ENCODE peak calls at places on chromosomes 16 and 17, in six cellular contexts. One of them, this sample, is unnamed.

GRCh38 chr16:84851192-84852127 is 31.7 kb downstream of the CRISPLD2 start:
- DNase-seq in RWPE1: peak
- DNase-seq in Karpas-422: no peak
- DNase-seq in H9: no peak
- DNase-seq in sigmoid colon: no peak
- DNase-seq in AG04450: peak
- DNase-seq in this sample: no peak

GRCh38 chr17:15977894-15978293 is 21.6 kb downstream of the ZSWIM7 start:
- DNase-seq in AG04450: no peak
- DNase-seq in H9: no peak
- DNase-seq in RWPE1: no peak
- DNase-seq in sigmoid colon: no peak
- DNase-seq in Karpas-422: no peak
- DNase-seq in this sample: no peak

GRCh38 chr16:14510939-14511797 is 118.9 kb downstream of the PARN start:
- DNase-seq in Karpas-422: no peak
- DNase-seq in RWPE1: peak
- DNase-seq in H9: no peak
- DNase-seq in AG04450: no peak
- DNase-seq in sigmoid colon: no peak
- DNase-seq in this sample: no peak

GRCh38 chr17:47808036-47808829 is 13.4 kb downstream of the OSBPL7 start:
- DNase-seq in RWPE1: no peak
- DNase-seq in Karpas-422: no peak
- DNase-seq in sigmoid colon: peak
- DNase-seq in H9: peak
- DNase-seq in AG04450: no peak
- DNase-seq in this sample: no peak

GRCh38 chr17:16478693-16479092 is 13.3 kb downstream of the LRRC75A start:
- DNase-seq in Karpas-422: no peak
- DNase-seq in AG04450: no peak
- DNase-seq in sigmoid colon: no peak
- DNase-seq in RWPE1: no peak
- DNase-seq in H9: no peak
- DNase-seq in this sample: no peak

GRCh38 chr17:21282231-21282630 is 2.3 kb upstream of the MAP2K3 start:
- DNase-seq in Karpas-422: no peak
- DNase-seq in AG04450: peak
- DNase-seq in RWPE1: peak
- DNase-seq in H9: no peak
- DNase-seq in sigmoid colon: peak
- DNase-seq in this sample: no peak

GRCh38 chr16:67936876-67937605 is 391 bp upstream of the PSMB10 start:
- DNase-seq in AG04450: no peak
- DNase-seq in sigmoid colon: no peak
- DNase-seq in H9: no peak
- DNase-seq in RWPE1: no peak
- DNase-seq in Karpas-422: peak
- DNase-seq in this sample: peak

GRCh38 chr16:20906225-20906870 is 5.8 kb downstream of the LYRM1 start:
- DNase-seq in AG04450: peak
- DNase-seq in sigmoid colon: no peak
- DNase-seq in RWPE1: peak
- DNase-seq in H9: no peak
- DNase-seq in Karpas-422: no peak
- DNase-seq in this sample: no peak

GRCh38 chr17:45722161-45722560 is 62.0 kb upstream of the CRHR1 start:
- DNase-seq in RWPE1: no peak
- DNase-seq in sigmoid colon: no peak
- DNase-seq in H9: peak
- DNase-seq in AG04450: no peak
- DNase-seq in Karpas-422: no peak
- DNase-seq in this sample: no peak

GRCh38 chr17:80793421-80793820 is 198.2 kb upstream of the CHMP6 start:
- DNase-seq in sigmoid colon: peak
- DNase-seq in H9: no peak
- DNase-seq in RWPE1: no peak
- DNase-seq in Karpas-422: no peak
- DNase-seq in AG04450: no peak
- DNase-seq in this sample: no peak

GRCh38 chr17:35617505-35617904 is 30.4 kb downstream of the AP2B1 start:
- DNase-seq in sigmoid colon: no peak
- DNase-seq in RWPE1: no peak
- DNase-seq in H9: no peak
- DNase-seq in AG04450: no peak
- DNase-seq in Karpas-422: no peak
- DNase-seq in this sample: no peak

DNA sequence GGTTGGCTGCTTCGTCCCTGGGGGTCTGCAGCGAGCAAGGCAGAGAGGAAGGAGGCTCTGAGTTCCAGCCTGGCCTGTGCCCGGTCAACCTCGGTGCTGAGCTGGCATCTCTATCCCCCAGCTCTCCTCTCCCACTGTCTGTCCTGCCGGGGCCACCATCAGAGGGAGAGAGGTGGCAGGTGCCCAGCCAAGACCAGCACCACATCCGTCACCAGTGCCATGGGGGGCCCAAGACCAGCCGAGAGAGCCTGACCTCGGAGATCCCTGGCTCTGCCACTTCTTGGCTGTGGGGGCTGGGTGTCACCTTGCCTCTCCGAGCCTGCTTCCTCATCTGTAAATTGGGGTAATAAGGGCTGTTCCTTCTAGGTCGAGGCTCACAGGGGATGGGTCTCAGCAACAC is 560 bp upstream of the P2RX1 start:
- DNase-seq in RWPE1: no peak
- DNase-seq in H9: no peak
- DNase-seq in Karpas-422: no peak
- DNase-seq in sigmoid colon: no peak
- DNase-seq in AG04450: no peak
- DNase-seq in this sample: no peak
- H3K27ac ChIP-seq in RWPE1: no peak
- H3K27ac ChIP-seq in H9: no peak
- H3K27ac ChIP-seq in Karpas-422: no peak
- H3K27ac ChIP-seq in sigmoid colon: peak
- H3K27ac ChIP-seq in AG04450: no peak
- H3K27ac ChIP-seq in this sample: peak

GRCh38 chr16:1153480-1154160 is 714 bp downstream of the CACNA1H start:
- DNase-seq in sigmoid colon: no peak
- DNase-seq in H9: no peak
- DNase-seq in Karpas-422: no peak
- DNase-seq in AG04450: no peak
- DNase-seq in RWPE1: no peak
- DNase-seq in this sample: no peak

GRCh38 chr16:1156111-1156982 is 3.4 kb downstream of the CACNA1H start:
- DNase-seq in sigmoid colon: peak
- DNase-seq in AG04450: no peak
- DNase-seq in H9: no peak
- DNase-seq in Karpas-422: no peak
- DNase-seq in RWPE1: no peak
- DNase-seq in this sample: no peak

GRCh38 chr16:1155353-1156110 is 2.6 kb downstream of the CACNA1H start:
- DNase-seq in sigmoid colon: no peak
- DNase-seq in Karpas-422: no peak
- DNase-seq in AG04450: no peak
- DNase-seq in RWPE1: no peak
- DNase-seq in H9: no peak
- DNase-seq in this sample: no peak

GRCh38 chr16:1154291-1154886 is 1.5 kb downstream of the CACNA1H start:
- DNase-seq in Karpas-422: no peak
- DNase-seq in AG04450: no peak
- DNase-seq in RWPE1: no peak
- DNase-seq in sigmoid colon: peak
- DNase-seq in H9: no peak
- DNase-seq in this sample: no peak

DNA sequence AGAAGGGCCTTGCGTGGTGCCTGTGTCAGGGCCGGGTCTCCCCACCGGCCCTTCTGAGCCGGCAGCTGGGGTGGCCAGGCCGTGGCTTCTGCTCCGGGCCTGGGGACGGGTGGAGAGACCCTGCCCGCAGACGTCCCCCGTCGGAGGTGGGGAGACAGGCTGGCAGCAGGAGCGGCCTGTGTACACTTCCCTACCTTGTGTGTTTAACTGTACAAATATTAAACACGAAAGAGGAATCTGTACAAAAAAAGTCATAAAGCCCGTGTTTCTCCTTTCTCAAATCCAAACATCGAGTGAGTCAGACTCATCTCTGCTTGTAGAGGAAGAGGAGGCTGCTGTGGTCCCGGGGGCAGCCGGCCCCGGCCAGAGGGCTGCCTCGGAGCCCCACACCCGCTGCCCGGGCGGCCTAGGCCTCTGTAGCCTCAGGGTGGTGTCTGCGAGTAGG is 2.0 kb downstream of the CACNA1H start:
- DNase-seq in AG04450: no peak
- DNase-seq in H9: no peak
- DNase-seq in RWPE1: no peak
- DNase-seq in sigmoid colon: no peak
- DNase-seq in Karpas-422: no peak
- DNase-seq in this sample: no peak
- H3K27ac ChIP-seq in AG04450: peak
- H3K27ac ChIP-seq in H9: no peak
- H3K27ac ChIP-seq in RWPE1: no peak
- H3K27ac ChIP-seq in sigmoid colon: peak
- H3K27ac ChIP-seq in Karpas-422: no peak
- H3K27ac ChIP-seq in this sample: no peak

DNA sequence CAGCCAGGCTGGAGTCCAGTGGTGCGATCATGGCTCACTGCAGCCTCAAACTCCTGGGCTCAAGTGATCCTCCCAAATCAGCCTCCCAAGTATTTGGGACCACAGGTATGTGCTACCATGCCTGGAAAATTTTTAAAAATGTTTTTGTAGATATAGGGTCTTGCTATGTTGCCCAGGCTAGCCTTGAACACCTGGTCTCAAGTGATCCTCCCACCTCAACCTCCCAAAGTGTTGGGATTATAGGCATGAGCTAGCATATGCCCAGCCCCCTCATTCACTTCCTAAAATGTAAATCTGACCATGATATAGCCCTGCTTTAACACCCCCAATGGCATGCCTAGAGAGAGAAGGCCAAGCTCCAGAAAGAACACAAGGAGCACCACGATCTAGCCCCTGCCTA is 98.6 kb downstream of the NDE1 start:
- DNase-seq in H9: no peak
- DNase-seq in RWPE1: no peak
- DNase-seq in Karpas-422: no peak
- DNase-seq in sigmoid colon: no peak
- DNase-seq in AG04450: no peak
- DNase-seq in this sample: no peak
- H3K27ac ChIP-seq in H9: no peak
- H3K27ac ChIP-seq in RWPE1: no peak
- H3K27ac ChIP-seq in Karpas-422: no peak
- H3K27ac ChIP-seq in sigmoid colon: peak
- H3K27ac ChIP-seq in AG04450: no peak
- H3K27ac ChIP-seq in this sample: no peak

GRCh38 chr17:19703776-19704371 is 12.5 kb downstream of the SLC47A2 start:
- DNase-seq in sigmoid colon: no peak
- DNase-seq in RWPE1: no peak
- DNase-seq in AG04450: no peak
- DNase-seq in Karpas-422: no peak
- DNase-seq in H9: peak
- DNase-seq in this sample: no peak

GRCh38 chr17:19705771-19706770 is 10.3 kb downstream of the SLC47A2 start:
- DNase-seq in H9: peak
- DNase-seq in Karpas-422: no peak
- DNase-seq in RWPE1: no peak
- DNase-seq in sigmoid colon: no peak
- DNase-seq in AG04450: no peak
- DNase-seq in this sample: no peak

GRCh38 chr17:19703106-19703775 is 13.1 kb downstream of the SLC47A2 start:
- DNase-seq in H9: peak
- DNase-seq in sigmoid colon: no peak
- DNase-seq in Karpas-422: no peak
- DNase-seq in RWPE1: no peak
- DNase-seq in AG04450: no peak
- DNase-seq in this sample: no peak

GRCh38 chr17:19706791-19707727 is 9.3 kb downstream of the SLC47A2 start:
- DNase-seq in RWPE1: peak
- DNase-seq in Karpas-422: no peak
- DNase-seq in sigmoid colon: no peak
- DNase-seq in AG04450: no peak
- DNase-seq in H9: peak
- DNase-seq in this sample: no peak

GRCh38 chr17:19705201-19705600 is 11.2 kb downstream of the SLC47A2 start:
- DNase-seq in RWPE1: no peak
- DNase-seq in AG04450: no peak
- DNase-seq in Karpas-422: no peak
- DNase-seq in sigmoid colon: no peak
- DNase-seq in H9: peak
- DNase-seq in this sample: no peak
- H3K27ac ChIP-seq in RWPE1: peak
- H3K27ac ChIP-seq in AG04450: no peak
- H3K27ac ChIP-seq in Karpas-422: no peak
- H3K27ac ChIP-seq in sigmoid colon: no peak
- H3K27ac ChIP-seq in H9: no peak
- H3K27ac ChIP-seq in this sample: no peak

GRCh38 chr16:57144027-57144426 is 41.8 kb downstream of the PSME3IP1 start:
- DNase-seq in RWPE1: no peak
- DNase-seq in Karpas-422: no peak
- DNase-seq in sigmoid colon: peak
- DNase-seq in H9: no peak
- DNase-seq in AG04450: no peak
- DNase-seq in this sample: no peak
- H3K27ac ChIP-seq in RWPE1: peak
- H3K27ac ChIP-seq in Karpas-422: no peak
- H3K27ac ChIP-seq in sigmoid colon: no peak
- H3K27ac ChIP-seq in H9: no peak
- H3K27ac ChIP-seq in AG04450: no peak
- H3K27ac ChIP-seq in this sample: no peak

GRCh38 chr16:27334192-27334764 is 20.5 kb downstream of the IL4R start:
- DNase-seq in sigmoid colon: no peak
- DNase-seq in AG04450: no peak
- DNase-seq in H9: no peak
- DNase-seq in RWPE1: no peak
- DNase-seq in Karpas-422: no peak
- DNase-seq in this sample: no peak

GRCh38 chr16:27334874-27335273 is 21.1 kb downstream of the IL4R start:
- DNase-seq in H9: no peak
- DNase-seq in sigmoid colon: no peak
- DNase-seq in AG04450: peak
- DNase-seq in RWPE1: no peak
- DNase-seq in Karpas-422: no peak
- DNase-seq in this sample: no peak

GRCh38 chr16:27339180-27339579 is 25.4 kb downstream of the IL4R start:
- DNase-seq in Karpas-422: no peak
- DNase-seq in H9: no peak
- DNase-seq in sigmoid colon: no peak
- DNase-seq in RWPE1: no peak
- DNase-seq in AG04450: no peak
- DNase-seq in this sample: no peak

GRCh38 chr16:27335349-27336052 is 21.7 kb downstream of the IL4R start:
- DNase-seq in sigmoid colon: no peak
- DNase-seq in RWPE1: no peak
- DNase-seq in AG04450: no peak
- DNase-seq in H9: no peak
- DNase-seq in Karpas-422: no peak
- DNase-seq in this sample: no peak

GRCh38 chr16:27337024-27337423 is 23.2 kb downstream of the IL4R start:
- DNase-seq in H9: no peak
- DNase-seq in Karpas-422: no peak
- DNase-seq in RWPE1: no peak
- DNase-seq in AG04450: no peak
- DNase-seq in sigmoid colon: no peak
- DNase-seq in this sample: no peak
- H3K27ac ChIP-seq in H9: no peak
- H3K27ac ChIP-seq in Karpas-422: no peak
- H3K27ac ChIP-seq in RWPE1: peak
- H3K27ac ChIP-seq in AG04450: no peak
- H3K27ac ChIP-seq in sigmoid colon: peak
- H3K27ac ChIP-seq in this sample: no peak

GRCh38 chr17:68602267-68602644 is 1.1 kb upstream of the FAM20A start:
- DNase-seq in H9: no peak
- DNase-seq in sigmoid colon: no peak
- DNase-seq in RWPE1: no peak
- DNase-seq in AG04450: no peak
- DNase-seq in Karpas-422: no peak
- DNase-seq in this sample: no peak
- H3K27ac ChIP-seq in H9: no peak
- H3K27ac ChIP-seq in sigmoid colon: no peak
- H3K27ac ChIP-seq in RWPE1: no peak
- H3K27ac ChIP-seq in AG04450: no peak
- H3K27ac ChIP-seq in Karpas-422: no peak
- H3K27ac ChIP-seq in this sample: no peak

This sample was measured in CD8-positive, alpha-beta memory T cell.